ENCODE peak calls at places on chromosome 18, in ten cellular contexts. C is COLO829; B is NCI-H1105; G is effector memory CD8-positive, alpha-beta T cell; J is IMR-90; O is iris pigment epithelial cell; Q is EL; N is fibroblast of the aortic adventitia; I is NCI-H1092 treated with DMSO at 0.1 percent for 48 hours; M is CD4-positive, alpha-beta T cell. Y is an unnamed sample.

GRCh38 chr18:41265047-41265446 is 690.0 kb upstream of the PIK3C3 start:
- DNase-seq in C (no peak), B (no peak), G (no peak), J (peak; percentile 84), O (peak; percentile 75), Q (no peak), N (no peak), I (no peak), M (no peak), Y (peak; percentile 9)

GRCh38 chr18:67924656-67925055 is 408.1 kb upstream of the DSEL start:
- DNase-seq in C (no peak), B (no peak), G (no peak), J (no peak), O (no peak), Q (no peak), N (no peak), I (no peak), M (no peak), Y (no peak)

GRCh38 chr18:9742588-9743131 is 34.6 kb downstream of the RAB31 start:
- DNase-seq in C (peak; percentile 35), B (no peak), G (no peak), J (peak; percentile 36), O (peak; percentile 53), Q (peak; percentile 31), N (peak; percentile 45), I (no peak), M (no peak), Y (peak; percentile 76)

GRCh38 chr18:54269924-54270844 is 867 bp downstream of the POLI start:
- DNase-seq in C (no peak), B (peak; percentile 49), G (peak; percentile 46), J (peak; percentile 18), O (peak; percentile 44), Q (peak; percentile 35), N (peak; percentile 49), I (peak; percentile 65), M (peak; percentile 20), Y (peak; percentile 47)

GRCh38 chr18:39190508-39190907 is 1624.9 kb upstream of the CELF4 start:
- DNase-seq in C (no peak), B (no peak), G (no peak), J (no peak), O (no peak), Q (no peak), N (no peak), I (no peak), M (no peak), Y (no peak)

GRCh38 chr18:62625019-62625418 is 90.3 kb upstream of the PHLPP1 start:
- DNase-seq in C (peak; percentile 50), B (no peak), G (no peak), J (no peak), O (peak; percentile 63), Q (no peak), N (peak; percentile 56), I (no peak), M (no peak), Y (no peak)

GRCh38 chr18:78554944-78555608 is 424.5 kb upstream of the SALL3 start:
- DNase-seq in C (no peak), B (no peak), G (no peak), J (no peak), O (no peak), Q (no peak), N (no peak), I (no peak), M (no peak), Y (no peak)

GRCh38 chr18:13615432-13615861 is 110.9 kb downstream of the FAM210A start:
- DNase-seq in C (no peak), B (no peak), G (no peak), J (no peak), O (no peak), Q (no peak), N (no peak), I (no peak), M (no peak), Y (no peak)

GRCh38 chr18:45449761-45450227 is 165.5 kb upstream of the SLC14A2 start:
- DNase-seq in C (no peak), B (peak; percentile 45), G (no peak), J (no peak), O (peak; percentile 6), Q (no peak), N (peak; percentile 62), I (peak; percentile 99), M (no peak), Y (peak; percentile 33)

GRCh38 chr18:6629635-6630140 is 99.8 kb upstream of the ARHGAP28 start:
- DNase-seq in C (no peak), B (no peak), G (no peak), J (peak; percentile 88), O (peak; percentile 85), Q (peak; percentile 84), N (peak; percentile 16), I (no peak), M (no peak), Y (peak; percentile 51)

GRCh38 chr18:21163647-21164625 is 52.3 kb upstream of the ROCK1 start:
- DNase-seq in C (peak; percentile 35), B (no peak), G (no peak), J (peak; percentile 93), O (peak; percentile 94), Q (peak; percentile 86), N (peak; percentile 89), I (no peak), M (no peak), Y (peak; percentile 54)